ENCODE peak calls at places on chromosomes 6 and 20, in nine cellular contexts. S is mesendoderm, Q is IMR-90, N is kidney, Z is neural progenitor cell, K is endodermal cell, D is mesenchymal stem cell, M is GM23248, A is neuronal stem cell. H is an unnamed sample.

GRCh38 chr6:167893416-167893815 is 66.7 kb downstream of the AFDN start:
- DNase-seq in S (peak), Q (peak), N (no peak), Z (no peak), K (peak), D (peak), M (peak), A (no peak), H (no peak)

GRCh38 chr6:105795913-105796517 is 290.1 kb upstream of the PRDM1 start:
- DNase-seq in S (peak), Q (no peak), N (no peak), Z (no peak), K (no peak), D (peak), M (peak), A (no peak), H (no peak)

GRCh38 chr6:168232989-168233874 is 86.3 kb downstream of the DACT2 start:
- DNase-seq in S (peak), Q (no peak), N (no peak), Z (no peak), K (peak), D (no peak), M (no peak), A (no peak), H (no peak)

GRCh38 chr6:148808786-148809304 is 62.0 kb downstream of the UST start:
- DNase-seq in S (no peak), Q (no peak), N (no peak), Z (no peak), K (no peak), D (no peak), M (no peak), A (no peak), H (no peak)

GRCh38 chr20:63295422-63295821 is 2.4 kb downstream of the COL20A1 start:
- DNase-seq in S (no peak), Q (no peak), N (no peak), Z (no peak), K (peak), D (no peak), M (no peak), A (no peak), H (no peak)

GRCh38 chr20:3068986-3069900 is 2.2 kb upstream of the OXT start:
- DNase-seq in S (no peak), Q (peak), N (peak), Z (peak), K (peak), D (no peak), M (peak), A (no peak), H (peak)

GRCh38 chr20:47927385-47927851 is 142.1 kb upstream of the SULF2 start:
- DNase-seq in S (no peak), Q (peak), N (no peak), Z (no peak), K (no peak), D (peak), M (peak), A (no peak), H (no peak)

GRCh38 chr20:43925786-43926185 is 11.1 kb downstream of the TOX2 start:
- DNase-seq in S (no peak), Q (peak), N (no peak), Z (no peak), K (no peak), D (no peak), M (peak), A (no peak), H (peak)

GRCh38 chr6:41164551-41164950 is 1.6 kb upstream of the TREM2 start:
- DNase-seq in S (no peak), Q (no peak), N (no peak), Z (no peak), K (no peak), D (no peak), M (no peak), A (no peak), H (no peak)

GRCh38 chr6:18792832-18793231 is 405.7 kb downstream of the RNF144B start:
- DNase-seq in S (no peak), Q (no peak), N (no peak), Z (peak), K (no peak), D (no peak), M (no peak), A (no peak), H (no peak)

GRCh38 chr20:16228722-16229121 is 344.5 kb downstream of the KIF16B start:
- DNase-seq in S (no peak), Q (no peak), N (no peak), Z (no peak), K (no peak), D (no peak), M (no peak), A (no peak), H (peak)

GRCh38 chr6:42933195-42933594 is 3.9 kb downstream of the CNPY3 start:
- DNase-seq in S (no peak), Q (no peak), N (peak), Z (no peak), K (no peak), D (no peak), M (no peak), A (no peak), H (no peak)

GRCh38 chr6:128630213-128630612 is 109.8 kb upstream of the PTPRK start:
- DNase-seq in S (no peak), Q (no peak), N (no peak), Z (no peak), K (no peak), D (no peak), M (no peak), A (no peak), H (no peak)

GRCh38 chr6:5866547-5867051 is 140.1 kb downstream of the NRN1 start:
- DNase-seq in S (no peak), Q (peak), N (no peak), Z (no peak), K (no peak), D (peak), M (peak), A (no peak), H (no peak)

GRCh38 chr6:43447604-43448003 is 7.7 kb downstream of the DLK2 start:
- DNase-seq in S (no peak), Q (no peak), N (no peak), Z (no peak), K (no peak), D (no peak), M (no peak), A (no peak), H (no peak)

GRCh38 chr6:41836660-41837052 is 49.2 kb downstream of the TOMM6 start:
- DNase-seq in S (no peak), Q (peak), N (no peak), Z (no peak), K (no peak), D (peak), M (peak), A (no peak), H (no peak)

DNA sequence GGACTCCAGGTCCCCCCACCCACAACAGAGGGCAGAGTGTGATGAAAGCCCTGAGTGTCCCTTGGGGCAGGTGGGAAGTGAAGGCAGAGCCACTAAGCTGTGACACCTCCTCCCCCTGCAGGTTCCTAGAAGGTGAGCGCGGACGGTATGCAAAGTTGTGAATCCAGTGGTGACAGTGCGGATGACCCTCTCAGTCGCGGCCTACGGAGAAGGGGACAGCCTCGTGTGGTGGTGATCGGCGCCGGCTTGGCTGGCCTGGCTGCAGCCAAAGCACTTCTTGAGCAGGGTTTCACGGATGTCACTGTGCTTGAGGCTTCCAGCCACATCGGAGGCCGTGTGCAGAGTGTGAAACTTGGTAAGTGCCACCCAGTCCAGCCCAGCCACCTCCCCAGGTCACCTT is 159.6 kb upstream of the RNF24 start:
- DNase-seq in S (no peak), Q (no peak), N (no peak), Z (no peak), K (no peak), D (no peak), M (no peak), A (no peak), H (no peak)
- H3K27ac ChIP-seq in S (no peak), Q (no peak), N (no peak), Z (no peak), K (no peak), D (no peak), M (no peak), A (no peak), H (no peak)

GRCh38 chr6:30259140-30260035 is 46.2 kb upstream of the TRIM26 start:
- DNase-seq in S (peak), Q (peak), N (peak), Z (peak), K (peak), D (peak), M (peak), A (peak), H (peak)

GRCh38 chr6:30263734-30264133 is 50.5 kb upstream of the TRIM26 start:
- DNase-seq in S (peak), Q (peak), N (no peak), Z (no peak), K (no peak), D (peak), M (peak), A (no peak), H (no peak)

GRCh38 chr6:30258204-30258603 is 45.0 kb upstream of the TRIM26 start:
- DNase-seq in S (no peak), Q (no peak), N (no peak), Z (no peak), K (no peak), D (no peak), M (no peak), A (no peak), H (no peak)

GRCh38 chr6:30264731-30265130 is 51.5 kb upstream of the TRIM26 start:
- DNase-seq in S (no peak), Q (peak), N (no peak), Z (no peak), K (no peak), D (no peak), M (peak), A (no peak), H (no peak)

DNA sequence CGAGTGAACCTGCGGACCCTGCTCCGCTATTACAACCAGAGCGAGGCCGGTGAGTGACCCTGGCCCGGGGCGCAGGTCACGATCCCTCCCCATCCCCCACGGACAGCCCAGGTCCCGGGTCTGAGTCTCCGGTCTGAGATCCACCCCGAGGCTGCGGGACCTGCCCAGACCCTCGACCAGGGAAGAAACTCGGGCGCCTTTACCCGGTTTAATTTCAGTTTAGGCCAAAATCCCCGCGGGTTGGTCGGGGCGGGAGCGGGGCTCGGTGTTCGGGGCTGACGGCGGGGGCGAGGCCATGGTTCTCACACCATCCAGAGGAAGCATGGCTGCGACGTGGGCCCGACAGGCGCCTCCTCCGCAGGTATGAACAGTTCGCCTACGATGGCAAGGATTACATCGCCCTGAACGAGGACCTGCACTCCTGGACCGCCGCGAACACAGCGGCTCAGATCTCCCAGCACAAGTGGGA is 46.9 kb upstream of the TRIM26 start:
- DNase-seq in S (peak), Q (no peak), N (peak), Z (no peak), K (peak), D (no peak), M (peak), A (peak), H (no peak)
- H3K9ac ChIP-seq in S (peak), Q (peak), N (peak), Z (no peak), K (peak), D (peak), M (peak), A (peak), H (peak)

DNA sequence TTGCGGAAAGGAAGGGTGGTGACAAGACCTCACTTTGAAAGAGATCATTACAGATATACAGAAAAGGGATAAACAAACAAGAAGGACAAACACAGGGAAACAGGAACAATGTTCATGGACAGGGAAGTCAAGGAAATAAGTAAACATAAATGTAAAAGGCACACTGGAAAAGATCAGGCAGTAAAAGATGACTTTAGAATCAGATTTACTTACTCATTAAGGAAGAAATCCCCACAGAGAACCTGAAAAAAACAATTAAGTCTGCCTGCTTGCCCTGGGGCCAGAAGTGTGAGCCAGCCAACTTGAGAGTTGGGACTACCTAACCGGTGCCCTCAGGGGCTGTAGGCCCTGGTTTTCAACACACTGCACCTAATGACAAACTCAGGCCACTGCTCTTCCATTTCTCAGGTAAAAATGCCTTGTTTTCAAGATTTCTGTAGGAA is 1.7 kb downstream of the APMAP start:
- DNase-seq in S (peak), Q (no peak), N (peak), Z (no peak), K (peak), D (no peak), M (no peak), A (no peak), H (no peak)
- H3K27ac ChIP-seq in S (no peak), Q (no peak), N (no peak), Z (no peak), K (no peak), D (no peak), M (no peak), A (no peak), H (no peak)

GRCh38 chr6:87731818-87732661 is 30.0 kb upstream of the AKIRIN2 start:
- DNase-seq in S (no peak), Q (peak), N (peak), Z (no peak), K (no peak), D (peak), M (peak), A (no peak), H (no peak)
- H3K9ac ChIP-seq in S (no peak), Q (no peak), N (no peak), Z (no peak), K (no peak), D (peak), M (peak), A (no peak), H (no peak)

GRCh38 chr6:130981409-130981808 is 81.6 kb downstream of the EPB41L2 start:
- DNase-seq in S (no peak), Q (peak), N (no peak), Z (no peak), K (no peak), D (peak), M (peak), A (no peak), H (no peak)
- H3K27ac ChIP-seq in S (no peak), Q (no peak), N (no peak), Z (no peak), K (no peak), D (no peak), M (no peak), A (no peak), H (no peak)

GRCh38 chr6:155329460-155330132 is 15.3 kb upstream of the TFB1M start:
- DNase-seq in S (peak), Q (no peak), N (no peak), Z (no peak), K (no peak), D (no peak), M (no peak), A (no peak), H (no peak)
- H3K9ac ChIP-seq in S (no peak), Q (no peak), N (no peak), Z (no peak), K (no peak), D (no peak), M (no peak), A (no peak), H (no peak)

GRCh38 chr20:5013682-5014447 is 12.6 kb upstream of the SLC23A2 start:
- DNase-seq in S (no peak), Q (no peak), N (no peak), Z (no peak), K (no peak), D (no peak), M (no peak), A (no peak), H (no peak)

GRCh38 chr20:5003626-5004025 is 2.3 kb upstream of the SLC23A2 start:
- DNase-seq in S (no peak), Q (no peak), N (peak), Z (no peak), K (no peak), D (no peak), M (no peak), A (no peak), H (no peak)

GRCh38 chr20:5008743-5009142 is 7.4 kb upstream of the SLC23A2 start:
- DNase-seq in S (no peak), Q (peak), N (no peak), Z (no peak), K (no peak), D (no peak), M (peak), A (no peak), H (no peak)
- H3K27ac ChIP-seq in S (no peak), Q (no peak), N (no peak), Z (no peak), K (no peak), D (no peak), M (no peak), A (no peak), H (no peak)